ENCODE peak calls at places on chromosomes 12 and 14, in four cellular contexts. B, X, D and M are unnamed samples.

GRCh38 chr12:122839907-122840554 is 4.8 kb downstream of the HIP1R start:
- DNase-seq in B (no peak), X (no peak), D (no peak), M (no peak)

GRCh38 chr14:25006961-25007795 is 42.8 kb downstream of the STXBP6 start:
- DNase-seq in B (peak; percentile 46), X (peak; percentile 71), D (no peak), M (peak; percentile 37)

GRCh38 chr12:50052964-50053363 is 4.4 kb upstream of the ASIC1 start:
- DNase-seq in B (no peak), X (no peak), D (no peak), M (no peak)

GRCh38 chr12:120110550-120111501 is 5.7 kb downstream of the RAB35 start:
- DNase-seq in B (no peak), X (no peak), D (peak; percentile 65), M (no peak)

GRCh38 chr12:52628841-52629240 is 10.5 kb upstream of the KRT73 start:
- DNase-seq in B (no peak), X (no peak), D (no peak), M (no peak)

GRCh38 chr14:27958757-27959156 is 807.8 kb upstream of the FOXG1 start:
- DNase-seq in B (no peak), X (no peak), D (no peak), M (no peak)

GRCh38 chr12:102478416-102479098 is 1.8 kb downstream of the IGF1 start:
- DNase-seq in B (no peak), X (peak; percentile 49), D (no peak), M (no peak)

GRCh38 chr14:32224731-32225377 is 21.8 kb upstream of the RNU6-8 start:
- DNase-seq in B (peak; percentile 46), X (peak; percentile 81), D (no peak), M (peak; percentile 64)

GRCh38 chr14:21068521-21069387 is 1.4 kb upstream of the ARHGEF40 start:
- DNase-seq in B (peak; percentile 78), X (peak; percentile 80), D (peak; percentile 69), M (peak; percentile 60)

GRCh38 chr12:111034911-111035577 is 114.7 kb upstream of the MYL2 start:
- DNase-seq in B (no peak), X (no peak), D (no peak), M (no peak)

GRCh38 chr12:16359512-16360491 is 12.4 kb downstream of the MGST1 start:
- DNase-seq in B (peak; percentile 26), X (peak; percentile 68), D (no peak), M (peak; percentile 75)

GRCh38 chr12:19614601-19615442 is 175.5 kb downstream of the AEBP2 start:
- DNase-seq in B (no peak), X (no peak), D (no peak), M (no peak)

GRCh38 chr14:92513966-92514843 is 624 bp downstream of the RIN3 start:
- DNase-seq in B (peak; percentile 33), X (peak; percentile 52), D (no peak), M (peak; percentile 26)

GRCh38 chr12:57621497-57622292 is 10.5 kb downstream of the ARHGEF25 start:
- DNase-seq in B (peak; percentile 61), X (peak; percentile 75), D (peak; percentile 47), M (peak; percentile 76)

GRCh38 chr12:104695453-104696148 is 238.9 kb downstream of the CHST11 start:
- DNase-seq in B (no peak), X (no peak), D (no peak), M (no peak)

GRCh38 chr14:96238676-96239075 is 17.3 kb upstream of the BDKRB1 start:
- DNase-seq in B (no peak), X (no peak), D (no peak), M (no peak)

GRCh38 chr12:93624595-93625294 is 52.3 kb downstream of the SOCS2 start:
- DNase-seq in B (peak; percentile 93), X (peak; percentile 46), D (peak; percentile 3), M (no peak)

GRCh38 chr12:132560421-132560830 is 50.0 kb downstream of the LRCOL1 start:
- DNase-seq in B (peak; percentile 60), X (peak; percentile 58), D (no peak), M (peak; percentile 61)

GRCh38 chr14:91167380-91167770 is 53.5 kb downstream of the DGLUCY start:
- DNase-seq in B (no peak), X (no peak), D (no peak), M (no peak)

GRCh38 chr12:47139010-47139681 is 59.4 kb upstream of the AMIGO2 start:
- DNase-seq in B (no peak), X (no peak), D (no peak), M (no peak)

GRCh38 chr12:68180792-68181744 is 21.5 kb upstream of the IFNG start:
- DNase-seq in B (no peak), X (peak; percentile 6), D (no peak), M (no peak)

GRCh38 chr12:31740618-31741017 is 11.8 kb upstream of the AMN1 start:
- DNase-seq in B (no peak), X (no peak), D (no peak), M (no peak)

GRCh38 chr12:47808574-47809380 is 10.9 kb downstream of the HDAC7 start:
- DNase-seq in B (no peak), X (no peak), D (no peak), M (no peak)

GRCh38 chr12:27705263-27705662 is 5.4 kb upstream of the MRPS35 start:
- DNase-seq in B (no peak), X (peak; percentile 42), D (no peak), M (no peak)

GRCh38 chr12:30796891-30797371 is 42.2 kb upstream of the CAPRIN2 start:
- DNase-seq in B (peak; percentile 45), X (peak; percentile 23), D (no peak), M (peak; percentile 41)

GRCh38 chr12:7154901-7155470 is 24.8 kb downstream of the CLSTN3 start:
- DNase-seq in B (no peak), X (no peak), D (no peak), M (no peak)

GRCh38 chr12:24592048-24592447 is 356.9 kb downstream of the BCAT1 start:
- DNase-seq in B (no peak), X (no peak), D (no peak), M (no peak)

GRCh38 chr12:49942921-49943662 is 7.4 kb upstream of the AQP2 start:
- DNase-seq in B (no peak), X (no peak), D (no peak), M (peak; percentile 50)

GRCh38 chr12:3629082-3629830 is 123.7 kb downstream of the CRACR2A start:
- DNase-seq in B (no peak), X (no peak), D (no peak), M (no peak)

GRCh38 chr14:58793096-58793740 is 155.5 kb downstream of the DACT1 start:
- DNase-seq in B (no peak), X (no peak), D (no peak), M (no peak)

GRCh38 chr14:104094709-104095425 is 9.4 kb downstream of the ASPG start:
- DNase-seq in B (peak; percentile 73), X (peak; percentile 74), D (peak; percentile 70), M (peak; percentile 87)

GRCh38 chr12:77189463-77189862 is 124.1 kb upstream of the E2F7 start:
- DNase-seq in B (peak; percentile 24), X (peak; percentile 26), D (no peak), M (no peak)

GRCh38 chr12:71392521-71393145 is 47.0 kb upstream of the LGR5 start:
- DNase-seq in B (peak; percentile 59), X (peak; percentile 80), D (no peak), M (peak; percentile 37)
- TF ChIP-seq CTCF in B (peak; percentile 84), X (peak; percentile 68), D (peak; percentile 25), M (peak; percentile 80)

GRCh38 chr14:100641274-100641860 is 54.1 kb upstream of the BEGAIN start:
- DNase-seq in B (no peak), X (no peak), D (no peak), M (no peak)
- TF ChIP-seq CTCF in B (no peak), X (no peak), D (no peak), M (no peak)

GRCh38 chr12:80617733-80618132 is 89.7 kb upstream of the MYF6 start:
- DNase-seq in B (no peak), X (no peak), D (no peak), M (no peak)

GRCh38 chr12:80625901-80626300 is 81.5 kb upstream of the MYF6 start:
- DNase-seq in B (no peak), X (no peak), D (no peak), M (no peak)

GRCh38 chr12:80620281-80620680 is 87.2 kb upstream of the MYF6 start:
- DNase-seq in B (no peak), X (no peak), D (no peak), M (no peak)

GRCh38 chr12:80624986-80625530 is 82.4 kb upstream of the MYF6 start:
- DNase-seq in B (no peak), X (no peak), D (no peak), M (no peak)

DNA sequence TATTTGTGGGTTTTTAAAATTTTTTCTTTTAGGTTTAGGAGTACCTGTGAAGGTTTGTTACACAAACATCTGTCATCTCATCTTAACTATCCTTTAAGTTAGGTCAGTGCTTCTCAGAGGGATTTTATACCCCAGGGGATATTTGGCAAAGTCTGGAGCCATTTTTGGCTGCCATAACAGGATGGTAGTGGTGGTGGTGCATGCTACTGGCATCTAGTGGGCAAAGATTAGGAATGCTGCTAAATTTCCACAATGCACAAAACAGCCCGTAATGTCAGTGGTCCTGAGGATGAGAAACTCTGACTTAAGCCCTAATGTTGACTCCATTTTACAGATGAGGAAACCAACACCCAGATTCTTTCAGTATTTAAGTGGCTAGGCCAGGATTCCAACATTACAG is 85.2 kb upstream of the MYF6 start:
- DNase-seq in B (no peak), X (no peak), D (no peak), M (peak; percentile 14)
- TF ChIP-seq CTCF in B (peak; percentile 15), X (no peak), D (no peak), M (peak; percentile 26)

DNA sequence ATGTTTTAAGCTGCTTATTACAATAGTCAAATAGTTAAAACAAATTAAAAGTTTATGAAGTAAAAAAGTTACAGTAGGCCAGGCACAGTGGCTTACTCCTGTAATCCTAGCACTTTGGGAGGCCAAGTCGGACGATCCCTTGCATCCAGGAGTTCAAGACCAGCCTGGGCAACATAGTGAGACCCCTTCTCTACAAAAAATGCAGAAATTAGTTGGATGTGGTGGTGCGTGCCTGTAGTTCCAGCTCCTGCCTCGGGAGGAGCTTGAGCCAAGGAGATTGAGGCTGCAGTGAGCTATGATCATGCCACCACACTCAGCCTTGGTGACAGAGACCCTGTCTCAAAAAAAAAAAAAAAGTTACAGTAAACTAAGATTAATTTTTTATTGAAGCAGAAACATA is 142.6 kb downstream of the MIPOL1 start:
- DNase-seq in B (no peak), X (no peak), D (no peak), M (peak; percentile 6)
- TF ChIP-seq CTCF in B (no peak), X (peak; percentile 3), D (no peak), M (peak; percentile 24)

DNA sequence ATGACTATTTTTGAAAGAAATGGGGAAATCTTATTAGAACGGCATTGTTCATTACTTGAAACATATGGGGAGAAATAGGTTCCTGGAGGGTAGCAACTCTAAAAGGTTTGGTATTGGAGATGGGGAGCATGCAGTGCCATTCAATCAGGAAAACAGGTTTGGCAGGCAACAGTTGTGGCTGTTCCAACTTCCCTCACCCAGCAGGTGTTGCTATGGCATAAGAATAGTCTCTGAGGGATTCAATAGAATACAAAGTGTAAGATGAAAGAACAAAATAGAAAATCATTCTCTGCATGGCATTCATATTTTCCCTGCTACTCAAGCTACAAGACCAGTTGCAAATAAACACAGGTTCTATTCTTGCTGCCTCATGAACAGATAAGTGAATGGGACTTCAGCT is 393.3 kb upstream of the RPL10L start:
- DNase-seq in B (no peak), X (peak; percentile 35), D (peak; percentile 35), M (peak; percentile 8)
- TF ChIP-seq CTCF in B (no peak), X (peak; percentile 54), D (no peak), M (no peak)